ENCODE peak calls at places on chromosomes 2 and 18, in four cellular contexts. A is activated T-helper 1 cell treated with anti-CD3 and anti-CD28 coated beads, Interleukin-2, amount 50 U/mL, for 16 hours; D is Kasumi-1; I is effector CD4-positive, alpha-beta T cell. E is an unnamed sample.
A peak's percentile ranks its signal among the peaks of the same experiment; 100 is the strongest.

GRCh38 chr2:74911061-74911460 is 47.4 kb upstream of the POLE4 start:
- DNase-seq in I (no peak), D (no peak), A (no peak), E (no peak)

GRCh38 chr18:54130631-54131030 is 93.8 kb downstream of the MBD2 start:
- DNase-seq in I (no peak), D (no peak), A (no peak), E (no peak)

GRCh38 chr2:186503827-186504606 is 18.0 kb downstream of the ZC3H15 start:
- DNase-seq in A (no peak), I (no peak), D (peak; percentile 83), E (no peak)

GRCh38 chr2:239765076-239765845 is 259.9 kb downstream of the NDUFA10 start:
- DNase-seq in A (no peak), D (no peak), I (no peak), E (no peak)

GRCh38 chr2:97871096-97871780 is 124.5 kb downstream of the TMEM131 start:
- DNase-seq in I (no peak), A (no peak), D (no peak), E (no peak)

GRCh38 chr2:142756430-142756829 is 121.0 kb upstream of the KYNU start:
- DNase-seq in A (no peak), D (no peak), I (no peak), E (no peak)

GRCh38 chr18:57437782-57438668 is 2.9 kb downstream of the ONECUT2 start:
- DNase-seq in D (peak; percentile 66), A (no peak), I (no peak), E (no peak)

GRCh38 chr2:118668431-118669424 is 178.7 kb downstream of the EN1 start:
- DNase-seq in A (no peak), I (no peak), D (no peak), E (no peak)

GRCh38 chr2:231670892-231671616 is 37.3 kb upstream of the PTMA start:
- DNase-seq in D (no peak), A (no peak), I (no peak), E (no peak)

GRCh38 chr2:158357122-158357521 is 99.4 kb downstream of the CCDC148 start:
- DNase-seq in I (no peak), A (no peak), D (no peak), E (no peak)

GRCh38 chr2:45131587-45131986 is 122.3 kb upstream of the SIX2 start:
- DNase-seq in D (peak; percentile 47), A (no peak), I (no peak), E (no peak)

GRCh38 chr18:13275075-13275474 is 56.5 kb downstream of the LDLRAD4 start:
- DNase-seq in I (no peak), D (no peak), A (no peak), E (no peak)

E was measured in T-helper 9 cell.